ENCODE peak calls at places on chromosomes 5 and 9, in six cellular contexts. L, T, O, Z, P and K are unnamed samples.

GRCh38 chr9:130542457-130543228 is 36.7 kb upstream of the FUBP3 start:
- DNase-seq in Z (no peak), L (no peak), T (no peak), P (peak; percentile 17), O (no peak), K (no peak)

GRCh38 chr5:132704875-132705274 is 31.1 kb downstream of the IL4 start:
- DNase-seq in T (no peak), Z (peak; percentile 42), L (no peak), O (no peak), P (peak; percentile 57), K (no peak)

GRCh38 chr5:150492621-150493020 is 15.3 kb upstream of the NDST1 start:
- DNase-seq in L (peak; percentile 77), O (no peak), Z (peak; percentile 76), P (peak; percentile 99), T (no peak), K (no peak)

GRCh38 chr5:140633081-140633471 is at the start of gene CD14:
- DNase-seq in T (no peak), L (no peak), O (peak; percentile 67), Z (no peak), P (peak; percentile 61), K (no peak)

GRCh38 chr5:72015103-72015548 is 92.1 kb upstream of the MAP1B start:
- DNase-seq in T (no peak), Z (peak; percentile 95), L (no peak), O (no peak), P (peak; percentile 80), K (no peak)

GRCh38 chr5:121090822-121091221 is 626.7 kb downstream of the PRR16 start:
- DNase-seq in L (no peak), P (no peak), Z (no peak), T (no peak), O (no peak), K (no peak)

GRCh38 chr5:72598461-72599433 is 91.5 kb upstream of the ZNF366 start:
- DNase-seq in T (no peak), O (no peak), L (no peak), Z (peak; percentile 27), P (peak; percentile 71), K (no peak)

GRCh38 chr5:125424851-125425250 is 678.4 kb upstream of the ZNF608 start:
- DNase-seq in O (no peak), T (no peak), Z (no peak), L (no peak), P (no peak), K (no peak)

GRCh38 chr5:167442922-167443321 is 848.5 kb upstream of the WWC1 start:
- DNase-seq in L (no peak), T (peak; percentile 15), P (peak; percentile 3), Z (peak; percentile 74), O (no peak), K (no peak)

GRCh38 chr9:130073373-130073772 is 19.7 kb downstream of the GPR107 start:
- DNase-seq in O (no peak), T (no peak), Z (peak; percentile 61), L (no peak), P (no peak), K (no peak)

GRCh38 chr5:127648997-127649550 is at the start of gene CTXN3:
- DNase-seq in T (peak; percentile 5), Z (no peak), L (peak; percentile 58), P (peak; percentile 75), O (no peak), K (no peak)

GRCh38 chr9:98861881-98862501 is 54.5 kb downstream of the GALNT12 start:
- DNase-seq in T (no peak), P (peak; percentile 15), L (no peak), Z (no peak), O (no peak), K (no peak)

GRCh38 chr5:13027886-13028285 is 916.6 kb downstream of the DNAH5 start:
- DNase-seq in O (no peak), T (no peak), P (no peak), Z (no peak), L (no peak), K (no peak)

GRCh38 chr9:133928248-133928764 is 63.8 kb downstream of the VAV2 start:
- DNase-seq in P (no peak), L (no peak), Z (peak; percentile 31), T (no peak), O (no peak), K (no peak)

GRCh38 chr9:133818444-133818843 is 80.3 kb upstream of the SARDH start:
- DNase-seq in P (no peak), L (no peak), Z (peak; percentile 27), O (no peak), T (no peak), K (no peak)

GRCh38 chr5:78829811-78830499 is 155.2 kb downstream of the ARSB start:
- DNase-seq in T (peak; percentile 92), L (no peak), P (no peak), O (no peak), Z (no peak), K (peak; percentile 50)

GRCh38 chr5:5017827-5018559 is 122.1 kb upstream of the ADAMTS16 start:
- DNase-seq in O (no peak), Z (peak; percentile 82), T (no peak), L (no peak), P (no peak), K (no peak)

GRCh38 chr9:129405089-129405830 is 215.6 kb downstream of the C9orf50 start:
- DNase-seq in L (no peak), O (no peak), T (no peak), Z (peak; percentile 73), P (no peak), K (no peak)

GRCh38 chr5:43110606-43111170 is 10.0 kb upstream of the ZNF131 start:
- DNase-seq in T (no peak), O (no peak), Z (no peak), P (peak; percentile 5), L (no peak), K (no peak)

GRCh38 chr5:10600629-10601245 is 36.9 kb downstream of the ANKRD33B start:
- DNase-seq in T (no peak), O (no peak), P (peak; percentile 63), L (no peak), Z (peak; percentile 11), K (no peak)

GRCh38 chr9:125472926-125473701 is 211.5 kb downstream of the GAPVD1 start:
- DNase-seq in T (peak; percentile 62), L (no peak), O (no peak), P (peak; percentile 18), Z (peak; percentile 88), K (no peak)

GRCh38 chr5:32092938-32093812 is 80.9 kb downstream of the GOLPH3 start:
- DNase-seq in O (no peak), P (peak; percentile 66), L (peak; percentile 78), T (peak; percentile 70), Z (peak; percentile 52), K (peak; percentile 45)

GRCh38 chr5:10913846-10914245 is 152.8 kb upstream of the DAP start:
- DNase-seq in Z (peak; percentile 98), P (peak; percentile 77), T (no peak), L (no peak), O (no peak), K (no peak)

GRCh38 chr9:133887540-133888047 is 104.5 kb downstream of the VAV2 start:
- DNase-seq in L (no peak), T (no peak), P (no peak), Z (no peak), O (no peak), K (no peak)

GRCh38 chr9:13387668-13388124 is 108.2 kb upstream of the MPDZ start:
- DNase-seq in Z (peak; percentile 63), O (no peak), P (no peak), T (no peak), L (no peak), K (no peak)

GRCh38 chr5:120545007-120545406 is 80.9 kb downstream of the PRR16 start:
- DNase-seq in L (no peak), P (no peak), O (no peak), Z (no peak), T (no peak), K (no peak)

GRCh38 chr5:40046792-40047191 is 622.0 kb upstream of the DAB2 start:
- DNase-seq in T (no peak), O (no peak), Z (peak; percentile 34), P (peak; percentile 86), L (no peak), K (no peak)

GRCh38 chr9:87152206-87152605 is 204.9 kb upstream of the GAS1 start:
- DNase-seq in T (no peak), P (no peak), O (no peak), L (no peak), Z (no peak), K (no peak)

GRCh38 chr9:35980289-35981011 is 22.5 kb upstream of the OR2S2 start:
- DNase-seq in O (no peak), L (peak; percentile 29), T (no peak), P (no peak), Z (no peak), K (no peak)

GRCh38 chr9:71897573-71897972 is 13.4 kb downstream of the ABHD17B start:
- DNase-seq in P (peak; percentile 44), O (no peak), Z (no peak), T (no peak), L (no peak), K (no peak)

GRCh38 chr9:71896762-71897161 is 14.2 kb downstream of the ABHD17B start:
- DNase-seq in Z (no peak), T (no peak), L (no peak), O (no peak), P (no peak), K (no peak)

GRCh38 chr9:71895955-71896354 is 15.0 kb downstream of the ABHD17B start:
- DNase-seq in T (no peak), O (no peak), P (no peak), L (no peak), Z (peak; percentile 23), K (no peak)

GRCh38 chr9:71904076-71904475 is 6.9 kb downstream of the ABHD17B start:
- DNase-seq in O (no peak), T (no peak), P (no peak), Z (no peak), L (no peak), K (no peak)

GRCh38 chr9:71901695-71902094 is 9.3 kb downstream of the ABHD17B start:
- DNase-seq in O (no peak), T (no peak), Z (no peak), L (no peak), P (no peak), K (no peak)
- TF ChIP-seq CTCF in O (no peak), T (no peak), Z (no peak), L (no peak), P (no peak), K (no peak)

GRCh38 chr5:172806897-172807672 is 27.0 kb upstream of the ERGIC1 start:
- DNase-seq in P (peak; percentile 86), T (peak; percentile 62), Z (peak; percentile 83), L (peak; percentile 31), O (peak; percentile 74), K (peak; percentile 82)
- H3K4me3 ChIP-seq in P (peak overlapping the region; percentile 5), T (no peak overlapping the region), Z (peak overlapping the region; percentile 19), L (no peak overlapping the region), O (peak overlapping the region; percentile 51), K (peak overlapping the region; percentile 61)

GRCh38 chr9:34823778-34824177 is 113.8 kb upstream of the CCL21 start:
- DNase-seq in Z (no peak), L (no peak), T (no peak), P (peak; percentile 28), O (no peak), K (no peak)

GRCh38 chr9:34826999-34827538 is 117.1 kb upstream of the CCL21 start:
- DNase-seq in O (no peak), Z (no peak), L (no peak), T (peak; percentile 14), P (no peak), K (no peak)

GRCh38 chr9:34825780-34826179 is 115.8 kb upstream of the CCL21 start:
- DNase-seq in O (no peak), Z (no peak), L (no peak), T (no peak), P (no peak), K (no peak)
- TF ChIP-seq CTCF in O (no peak), Z (no peak), L (no peak), T (no peak), P (no peak), K (no peak)

GRCh38 chr5:174503086-174503460 is 221.3 kb upstream of the MSX2 start:
- DNase-seq in P (no peak), O (no peak), L (no peak), Z (no peak), T (no peak), K (no peak)
- H3K4me3 ChIP-seq in P (no peak overlapping the region), O (peak overlapping the region; percentile 52), L (no peak overlapping the region), Z (no peak overlapping the region), T (no peak overlapping the region), K (no peak overlapping the region)